ENCODE peak calls at places on chromosomes 6 and 20, in seven cellular contexts. R, M, D, V, F, I and W are unnamed samples.
A peak's percentile ranks its signal among the peaks of the same experiment; 100 is the strongest.

GRCh38 chr20:24909086-24909780 is 39.8 kb upstream of the CST7 start:
- DNase-seq in R (no peak), M (no peak), D (no peak), V (no peak), F (peak; percentile 56), I (no peak), W (no peak)

GRCh38 chr20:53981130-53981529 is 89.3 kb downstream of the BCAS1 start:
- DNase-seq in R (no peak), M (no peak), D (no peak), V (no peak), F (no peak), I (no peak), W (no peak)

GRCh38 chr20:50969912-50970311 is 11.3 kb downstream of the MOCS3 start:
- DNase-seq in R (no peak), M (no peak), D (no peak), V (no peak), F (no peak), I (no peak), W (no peak)

GRCh38 chr6:26607434-26608230 is 10.9 kb downstream of the ABT1 start:
- DNase-seq in R (peak; percentile 69), M (peak; percentile 45), D (peak; percentile 42), V (peak; percentile 20), F (no peak), I (no peak), W (peak; percentile 68)

GRCh38 chr6:128252293-128253176 is 267.9 kb downstream of the PTPRK start:
- DNase-seq in R (no peak), M (no peak), D (peak; percentile 5), V (no peak), F (no peak), I (no peak), W (no peak)

GRCh38 chr6:32081168-32081624 is 27.9 kb downstream of the TNXB start:
- DNase-seq in R (no peak), M (peak; percentile 78), D (no peak), V (no peak), F (no peak), I (no peak), W (no peak)

GRCh38 chr20:49668181-49668877 is 45.3 kb downstream of the B4GALT5 start:
- DNase-seq in R (peak; percentile 48), M (no peak), D (peak; percentile 42), V (no peak), F (peak; percentile 81), I (no peak), W (peak; percentile 77)

GRCh38 chr6:132153221-132153896 is 202.2 kb upstream of the CCN2 start:
- DNase-seq in R (no peak), M (peak; percentile 93), D (no peak), V (no peak), F (no peak), I (no peak), W (no peak)

GRCh38 chr6:143822584-143823024 is 20.5 kb upstream of the LTV1 start:
- DNase-seq in R (no peak), M (peak; percentile 85), D (no peak), V (no peak), F (no peak), I (no peak), W (no peak)

GRCh38 chr6:159252955-159253508 is 83.8 kb downstream of the FNDC1 start:
- DNase-seq in R (no peak), M (peak; percentile 11), D (no peak), V (peak; percentile 23), F (no peak), I (peak; percentile 95), W (no peak)

GRCh38 chr6:130158061-130158460 is 64.7 kb downstream of the SAMD3 start:
- DNase-seq in R (no peak), M (peak; percentile 65), D (no peak), V (no peak), F (no peak), I (no peak), W (no peak)

GRCh38 chr6:136822379-136823127 is at the start of gene PEX7:
- DNase-seq in R (peak; percentile 93), M (peak; percentile 89), D (peak; percentile 79), V (peak; percentile 91), F (peak; percentile 93), I (peak; percentile 61), W (peak; percentile 91)

GRCh38 chr20:9912858-9913434 is 74.1 kb upstream of the PAK5 start:
- DNase-seq in R (no peak), M (peak; percentile 12), D (peak; percentile 42), V (peak; percentile 31), F (no peak), I (no peak), W (no peak)

GRCh38 chr6:131762984-131763383 is 44.8 kb upstream of the ENPP1 start:
- DNase-seq in R (no peak), M (no peak), D (no peak), V (no peak), F (no peak), I (no peak), W (no peak)

GRCh38 chr6:2857580-2858337 is 16.1 kb upstream of the SERPINB1 start:
- DNase-seq in R (peak; percentile 37), M (peak; percentile 82), D (peak; percentile 63), V (no peak), F (no peak), I (no peak), W (peak; percentile 66)

GRCh38 chr6:87671555-87672029 is 30.4 kb downstream of the AKIRIN2 start:
- DNase-seq in R (no peak), M (peak; percentile 89), D (no peak), V (no peak), F (no peak), I (no peak), W (no peak)

GRCh38 chr6:36504982-36505381 is 42.3 kb downstream of the STK38 start:
- DNase-seq in R (no peak), M (peak; percentile 96), D (no peak), V (no peak), F (no peak), I (no peak), W (no peak)

GRCh38 chr6:133368664-133369063 is 127.5 kb downstream of the EYA4 start:
- DNase-seq in R (no peak), M (peak; percentile 5), D (no peak), V (no peak), F (no peak), I (no peak), W (no peak)

GRCh38 chr6:19753822-19754221 is 83.3 kb upstream of the ID4 start:
- DNase-seq in R (no peak), M (no peak), D (no peak), V (no peak), F (no peak), I (no peak), W (no peak)

GRCh38 chr6:112235956-112236355 is 18.4 kb downstream of the LAMA4 start:
- DNase-seq in R (no peak), M (peak; percentile 74), D (peak; percentile 35), V (no peak), F (no peak), I (no peak), W (no peak)

GRCh38 chr6:108904731-108905130 is 56.5 kb downstream of the ARMC2 start:
- DNase-seq in R (no peak), M (no peak), D (no peak), V (no peak), F (no peak), I (no peak), W (no peak)

GRCh38 chr20:44427804-44428173 is 47.9 kb upstream of the TTPAL start:
- DNase-seq in R (no peak), M (no peak), D (no peak), V (no peak), F (no peak), I (no peak), W (no peak)

GRCh38 chr20:33299111-33299603 is 16.1 kb downstream of the BPIFB1 start:
- DNase-seq in R (peak; percentile 57), M (peak; percentile 21), D (peak; percentile 75), V (peak; percentile 47), F (peak; percentile 85), I (no peak), W (peak; percentile 54)

GRCh38 chr6:11712760-11713159 is 65.8 kb downstream of the ADTRP start:
- DNase-seq in R (no peak), M (peak; percentile 61), D (peak; percentile 37), V (no peak), F (no peak), I (no peak), W (no peak)

GRCh38 chr6:104711371-104711770 is 148.3 kb downstream of the HACE1 start:
- DNase-seq in R (no peak), M (peak; percentile 76), D (no peak), V (no peak), F (no peak), I (peak; percentile 74), W (no peak)

GRCh38 chr6:165774903-165775608 is 112.0 kb upstream of the PDE10A start:
- DNase-seq in R (no peak), M (peak; percentile 34), D (no peak), V (no peak), F (no peak), I (no peak), W (no peak)

GRCh38 chr6:144351741-144352140 is 66.6 kb downstream of the UTRN start:
- DNase-seq in R (no peak), M (no peak), D (no peak), V (no peak), F (no peak), I (no peak), W (no peak)

GRCh38 chr6:114323784-114324183 is 19.0 kb downstream of the HS3ST5 start:
- DNase-seq in R (no peak), M (no peak), D (no peak), V (no peak), F (no peak), I (no peak), W (no peak)

GRCh38 chr20:32656827-32657226 is 16.9 kb downstream of the C20orf203 start:
- DNase-seq in R (no peak), M (no peak), D (no peak), V (no peak), F (no peak), I (no peak), W (no peak)

GRCh38 chr6:157759028-157759427 is 64.0 kb upstream of the SNX9 start:
- DNase-seq in R (no peak), M (no peak), D (no peak), V (no peak), F (no peak), I (no peak), W (no peak)

GRCh38 chr6:165854061-165854862 is 191.2 kb upstream of the PDE10A start:
- DNase-seq in R (no peak), M (no peak), D (no peak), V (no peak), F (no peak), I (no peak), W (no peak)

GRCh38 chr20:36454664-36455427 is 86.5 kb upstream of the MYL9 start:
- DNase-seq in R (no peak), M (no peak), D (no peak), V (peak; percentile 5), F (peak; percentile 76), I (no peak), W (no peak)

GRCh38 chr6:68572525-68572924 is 62.6 kb upstream of the ADGRB3 start:
- DNase-seq in R (no peak), M (peak; percentile 7), D (no peak), V (no peak), F (no peak), I (peak; percentile 5), W (no peak)

GRCh38 chr20:48600470-48600945 is 227.3 kb downstream of the PREX1 start:
- DNase-seq in R (no peak), M (no peak), D (no peak), V (no peak), F (peak; percentile 25), I (no peak), W (no peak)

GRCh38 chr6:149963462-149964242 is at the start of gene ULBP1:
- DNase-seq in R (peak; percentile 62), M (peak; percentile 30), D (peak; percentile 83), V (peak; percentile 52), F (peak; percentile 93), I (peak; percentile 12), W (peak; percentile 66)

GRCh38 chr6:147941143-147941542 is 401.5 kb upstream of the SASH1 start:
- DNase-seq in R (no peak), M (no peak), D (no peak), V (no peak), F (no peak), I (no peak), W (no peak)